ENCODE peak calls at places on chromosomes 4 and X, in five cellular contexts. W is bronchial epithelial cell; G is astrocyte of the spinal cord; S is epithelial cell of esophagus; F is stimulated activated CD4-positive, alpha-beta T cell treated with anti-CD3 and anti-CD28 coated beads, Interleukin-4, amount 100 ng/mL, for 1 hour. A is an unnamed sample.

GRCh38 chr4:76429636-76430035 is 5.4 kb upstream of the SHROOM3 start:
- DNase-seq in F (no peak), W (no peak), G (no peak), S (no peak), A (no peak)

GRCh38 chr4:1491630-1492457 is 85.6 kb upstream of the NKX1-1 start:
- DNase-seq in G (no peak), S (no peak), W (no peak), F (no peak), A (no peak)

GRCh38 chr4:61301285-61301684 is 101.2 kb downstream of the ADGRL3 start:
- DNase-seq in F (no peak), W (no peak), S (no peak), G (no peak), A (no peak)

GRCh38 chr4:90456891-90457290 is 329.7 kb downstream of the CCSER1 start:
- DNase-seq in G (no peak), F (no peak), S (no peak), W (no peak), A (no peak)

GRCh38 chr4:138655970-138656369 is 359.6 kb upstream of the NOCT start:
- DNase-seq in S (no peak), W (no peak), F (no peak), G (no peak), A (no peak)

GRCh38 chr4:82779032-82779431 is 19.6 kb downstream of the SCD5 start:
- DNase-seq in G (peak), W (no peak), S (no peak), F (no peak), A (no peak)

GRCh38 chrX:133709486-133709885 is 275.9 kb downstream of the GPC3 start:
- DNase-seq in G (no peak), F (no peak), S (no peak), W (no peak), A (no peak)

GRCh38 chr4:99886146-99886545 is 8.1 kb downstream of the LAMTOR3 start:
- DNase-seq in F (no peak), G (peak), W (no peak), S (no peak), A (no peak)

GRCh38 chr4:60378010-60378409 is 822.1 kb upstream of the ADGRL3 start:
- DNase-seq in S (no peak), W (no peak), F (no peak), G (no peak), A (no peak)